ENCODE peak calls at places on chromosomes 3 and 15, in five cellular contexts. G is mucosa of descending colon, X is SJSA1, E is colonic mucosa, U is cardiac muscle cell. H is an unnamed sample.

GRCh38 chr15:74790080-74790916 is 8.4 kb downstream of the CSK start:
- DNase-seq in G (peak; percentile 85), U (peak; percentile 82), X (peak; percentile 92), E (peak; percentile 55), H (no peak)

GRCh38 chr3:41502461-41502860 is 303.2 kb downstream of the CTNNB1 start:
- DNase-seq in U (no peak), X (no peak), E (no peak), G (no peak), H (no peak)

GRCh38 chr3:69385723-69386483 is at the start of gene FRMD4B:
- DNase-seq in E (peak; percentile 52), X (no peak), U (peak; percentile 18), G (peak; percentile 71), H (peak; percentile 90)

GRCh38 chr3:43181202-43181910 is 75.5 kb upstream of the POMGNT2 start:
- DNase-seq in E (peak; percentile 65), X (no peak), U (no peak), G (peak; percentile 72), H (no peak)

GRCh38 chr15:60021589-60022378 is 17.7 kb downstream of the FOXB1 start:
- DNase-seq in G (no peak), E (no peak), U (peak; percentile 28), X (no peak), H (no peak)

GRCh38 chr15:52351206-52351907 is 55.8 kb upstream of the MYO5C start:
- DNase-seq in E (no peak), G (no peak), X (no peak), U (peak; percentile 37), H (no peak)

GRCh38 chr15:63583027-63583426 is 14.2 kb upstream of the FBXL22 start:
- DNase-seq in E (no peak), U (peak; percentile 26), G (no peak), X (no peak), H (no peak)

GRCh38 chr3:108180214-108180613 is 42.0 kb downstream of the IFT57 start:
- DNase-seq in X (no peak), U (peak; percentile 8), E (no peak), G (no peak), H (no peak)

GRCh38 chr15:75306188-75306587 is 23.6 kb downstream of the GOLGA6D start:
- DNase-seq in E (no peak), U (no peak), G (no peak), X (no peak), H (no peak)

GRCh38 chr15:94843060-94843459 is 611.7 kb downstream of the MCTP2 start:
- DNase-seq in X (no peak), U (no peak), E (no peak), G (no peak), H (no peak)

DNA sequence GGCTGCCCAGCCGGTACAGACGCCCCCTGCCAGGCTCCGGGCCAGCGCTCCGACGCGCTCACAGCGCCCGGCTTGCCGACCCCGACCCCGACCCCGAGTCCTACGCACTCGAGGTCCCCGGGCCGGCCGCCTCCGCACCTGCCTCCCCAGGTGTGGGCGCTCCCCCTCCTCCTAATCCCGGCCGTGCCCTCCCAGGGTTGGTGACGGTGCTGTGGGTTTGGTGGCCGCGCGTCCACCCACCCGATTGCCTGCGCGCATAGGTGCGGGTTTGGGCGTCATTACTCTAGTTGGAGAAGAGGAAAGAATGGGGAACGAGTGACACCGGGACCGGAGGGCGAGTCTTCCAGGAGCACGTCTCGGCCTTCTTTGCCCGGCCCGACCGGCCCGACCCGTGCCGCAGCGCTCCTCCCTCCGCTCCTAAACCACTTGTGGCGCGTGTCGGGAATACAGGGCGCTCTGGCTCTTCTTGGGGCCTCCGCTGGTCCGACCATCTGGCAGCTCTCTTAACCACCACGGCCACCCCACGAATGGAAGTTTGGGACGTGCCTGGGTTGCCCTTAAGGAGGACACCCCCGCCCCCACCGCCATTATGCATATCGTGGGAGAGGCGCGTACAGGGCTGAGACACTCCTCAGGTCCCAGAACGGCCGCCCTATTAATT is 814 bp upstream of the THRB start:
- DNase-seq in G (peak; percentile 76), E (peak; percentile 77), U (peak; percentile 21), X (no peak), H (peak; percentile 78)
- H3K4me3 ChIP-seq in G (peak overlapping the region; percentile 25), E (peak overlapping the region; percentile 67), U (peak overlapping the region; percentile 69), X (peak overlapping the region; percentile 83), H (peak overlapping the region; percentile 94)

GRCh38 chr3:102599819-102600576 is 165.2 kb downstream of the ZPLD1 start:
- DNase-seq in U (no peak), X (no peak), E (no peak), G (no peak), H (no peak)

GRCh38 chr3:102593754-102594602 is 159.2 kb downstream of the ZPLD1 start:
- DNase-seq in E (no peak), U (no peak), X (no peak), G (no peak), H (no peak)

GRCh38 chr3:102595057-102595456 is 160.2 kb downstream of the ZPLD1 start:
- DNase-seq in G (no peak), E (no peak), U (no peak), X (no peak), H (no peak)
- H3K4me3 ChIP-seq in G (no peak overlapping the region), E (no peak overlapping the region), U (no peak overlapping the region), X (no peak overlapping the region), H (no peak overlapping the region)

GRCh38 chr3:183541738-183542137 is 13.8 kb downstream of the KLHL6 start:
- DNase-seq in X (no peak), G (no peak), E (no peak), U (no peak), H (no peak)

GRCh38 chr3:183542355-183542754 is 13.2 kb downstream of the KLHL6 start:
- DNase-seq in X (no peak), E (no peak), U (no peak), G (no peak), H (no peak)

GRCh38 chr3:183541235-183541655 is 14.3 kb downstream of the KLHL6 start:
- DNase-seq in G (no peak), U (no peak), X (no peak), E (no peak), H (no peak)

GRCh38 chr3:183539821-183540220 is 15.7 kb downstream of the KLHL6 start:
- DNase-seq in X (no peak), G (no peak), U (peak; percentile 18), E (no peak), H (no peak)

DNA sequence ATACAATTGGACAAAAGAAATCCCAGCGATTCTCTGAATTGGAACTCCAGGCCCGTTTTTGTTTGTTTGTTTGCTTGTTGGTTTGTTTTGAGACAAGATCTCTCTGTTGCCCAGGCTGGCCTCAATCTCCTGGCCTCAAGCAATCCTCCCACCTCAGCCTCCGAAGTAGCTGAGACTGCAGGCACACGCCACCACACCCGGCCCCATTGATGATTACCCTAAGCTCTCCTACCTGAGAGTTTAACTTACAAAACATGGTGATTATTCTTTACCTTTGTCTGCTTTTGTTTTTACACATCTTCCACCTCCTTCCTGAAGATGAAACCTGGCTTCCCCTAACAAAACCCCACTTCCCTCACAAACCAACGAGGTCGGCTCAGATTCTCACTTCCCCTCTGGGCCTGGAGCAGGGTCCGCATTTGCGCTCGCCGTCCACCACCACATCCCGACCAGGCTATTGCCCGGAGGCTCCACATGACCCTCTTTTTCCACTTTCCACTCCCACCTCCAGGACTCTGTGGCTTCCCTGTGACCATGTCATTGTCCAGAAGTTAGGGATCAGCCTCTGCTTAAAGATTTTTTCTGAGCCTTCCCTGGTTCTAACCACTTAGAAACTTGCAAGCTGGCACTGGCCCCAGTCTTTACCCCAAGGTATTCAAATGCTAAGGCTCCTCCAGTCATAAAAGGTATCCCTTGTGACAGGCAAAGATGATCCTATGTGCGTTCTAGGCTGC is 14.8 kb downstream of the KLHL6 start:
- DNase-seq in U (no peak), E (no peak), X (no peak), G (no peak), H (no peak)
- H3K4me3 ChIP-seq in U (no peak overlapping the region), E (no peak overlapping the region), X (no peak overlapping the region), G (no peak overlapping the region), H (no peak overlapping the region)

GRCh38 chr3:131553495-131554247 is 50.9 kb upstream of the MRPL3 start:
- DNase-seq in U (no peak), G (no peak), X (no peak), E (no peak), H (no peak)
- H3K4me3 ChIP-seq in U (no peak overlapping the region), G (no peak overlapping the region), X (no peak overlapping the region), E (no peak overlapping the region), H (no peak overlapping the region)

GRCh38 chr3:124033360-124034015 is 41.6 kb upstream of the ROPN1 start:
- DNase-seq in E (no peak), U (no peak), G (peak; percentile 59), X (peak; percentile 44), H (peak; percentile 76)
- H3K4me3 ChIP-seq in E (peak within 1 kb of the TSS; percentile 71), U (peak within 1 kb of the TSS; percentile 46), G (peak within 1 kb of the TSS; percentile 54), X (peak within 1 kb of the TSS; percentile 63), H (peak within 1 kb of the TSS; percentile 91)

DNA sequence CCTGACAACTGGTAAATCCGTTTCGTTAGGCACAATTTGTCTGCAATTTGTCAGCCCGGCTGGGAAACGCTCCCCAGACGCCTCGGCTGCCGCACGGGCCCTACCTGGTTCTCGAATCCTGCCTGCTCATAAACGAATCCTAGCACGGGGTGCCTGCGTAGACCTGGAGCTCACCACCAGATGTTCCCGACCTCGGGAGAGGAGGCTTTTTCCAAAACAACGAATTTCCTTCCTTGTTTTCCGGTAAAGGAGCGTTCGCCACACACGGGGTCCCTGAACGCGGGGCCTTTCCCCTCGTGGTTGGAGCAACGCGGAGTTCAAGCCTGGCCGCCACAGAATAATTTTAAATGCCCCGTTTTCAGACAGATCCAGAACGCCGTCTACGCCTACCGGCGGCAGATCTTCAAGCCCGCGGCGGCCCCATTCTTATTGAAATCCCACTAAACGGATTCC is 1.1 kb downstream of the GATA2 start:
- DNase-seq in U (no peak), G (peak; percentile 34), E (no peak), X (no peak), H (peak; percentile 61)
- H3K4me3 ChIP-seq in U (peak overlapping the region; percentile 31), G (no peak overlapping the region), E (no peak overlapping the region), X (no peak overlapping the region), H (peak overlapping the region; percentile 43)